ENCODE peak calls at places on chromosomes 7 and 10, in six cellular contexts. J is HFFc6; E is CD8-positive, alpha-beta memory T cell; M is AG09309; R is foreskin keratinocyte; L is midbrain. Z is an unnamed sample.

GRCh38 chr7:143287321-143287934 is 723 bp upstream of the CASP2 start:
- DNase-seq in J (no peak), E (no peak), L (no peak), M (no peak), R (no peak), Z (no peak)

GRCh38 chr10:110460111-110460809 is 37.4 kb upstream of the DUSP5 start:
- DNase-seq in L (no peak), M (no peak), J (no peak), E (peak), R (no peak), Z (no peak)

GRCh38 chr7:41033526-41033925 is 669.4 kb downstream of the INHBA start:
- DNase-seq in L (no peak), M (no peak), R (peak), E (no peak), J (no peak), Z (no peak)

GRCh38 chr7:1555813-1556540 is at the start of gene TMEM184A:
- DNase-seq in L (no peak), E (no peak), J (no peak), R (peak), M (no peak), Z (peak)

GRCh38 chr10:53699684-53700083 is 927.1 kb upstream of the MBL2 start:
- DNase-seq in E (no peak), J (no peak), L (no peak), R (no peak), M (no peak), Z (no peak)

GRCh38 chr10:120887482-120887881 is 36.3 kb downstream of the WDR11 start:
- DNase-seq in L (no peak), M (no peak), R (no peak), E (no peak), J (no peak), Z (no peak)

GRCh38 chr10:132187421-132188138 is 832 bp downstream of the DPYSL4 start:
- DNase-seq in M (no peak), J (no peak), R (no peak), L (no peak), E (no peak), Z (no peak)

GRCh38 chr7:14834456-14834855 is 68.1 kb downstream of the DGKB start:
- DNase-seq in E (no peak), L (no peak), R (peak), M (no peak), J (peak), Z (no peak)

GRCh38 chr7:28686418-28686800 is 271.7 kb downstream of the TRIL start:
- DNase-seq in L (peak), E (no peak), J (peak), M (no peak), R (peak), Z (peak)

GRCh38 chr10:11175823-11176243 is 158.2 kb downstream of the CELF2 start:
- DNase-seq in J (no peak), M (no peak), E (no peak), L (peak), R (no peak), Z (no peak)

GRCh38 chr10:110993024-110993693 is 73.8 kb downstream of the SHOC2 start:
- DNase-seq in J (peak), L (no peak), E (no peak), M (peak), R (peak), Z (peak)

GRCh38 chr7:42790196-42790595 is 121.7 kb downstream of the C7orf25 start:
- DNase-seq in M (no peak), J (no peak), R (peak), E (no peak), L (no peak), Z (no peak)

GRCh38 chr7:20408467-20408826 is 77.7 kb downstream of the ITGB8 start:
- DNase-seq in L (no peak), E (no peak), R (peak), M (peak), J (no peak), Z (peak)

GRCh38 chr10:81704596-81704995 is 170.4 kb upstream of the NRG3 start:
- DNase-seq in L (no peak), M (no peak), E (no peak), R (no peak), J (no peak), Z (no peak)

GRCh38 chr7:152312316-152312715 is 123.5 kb downstream of the KMT2C start:
- DNase-seq in J (no peak), E (no peak), R (peak), L (no peak), M (no peak), Z (no peak)

GRCh38 chr7:134460000-134460399 is 1.1 kb upstream of the AKR1B1 start:
- DNase-seq in J (no peak), E (no peak), R (no peak), L (no peak), M (no peak), Z (no peak)

GRCh38 chr10:68897336-68897741 is 3.8 kb upstream of the DDX50 start:
- DNase-seq in E (no peak), J (peak), M (peak), L (peak), R (peak), Z (peak)

GRCh38 chr10:79273603-79274002 is 73.7 kb upstream of the PPIF start:
- DNase-seq in M (no peak), L (peak), R (no peak), J (no peak), E (no peak), Z (no peak)

GRCh38 chr7:86814980-86815379 is 171.3 kb downstream of the GRM3 start:
- DNase-seq in L (peak), E (no peak), M (no peak), R (peak), J (no peak), Z (peak)

GRCh38 chr10:68992721-68993440 is 4.3 kb downstream of the KIFBP start:
- DNase-seq in R (peak), L (no peak), J (peak), E (no peak), M (peak), Z (peak)

GRCh38 chr7:12403287-12404181 is at the start of gene VWDE:
- DNase-seq in J (no peak), M (no peak), R (peak), L (no peak), E (peak), Z (peak)

GRCh38 chr7:149171894-149172533 is 23.3 kb upstream of the ZNF282 start:
- DNase-seq in R (peak), E (no peak), J (no peak), M (no peak), L (no peak), Z (peak)

GRCh38 chr10:100653957-100654834 is 91.2 kb upstream of the PAX2 start:
- DNase-seq in M (no peak), L (no peak), R (no peak), J (no peak), E (no peak), Z (no peak)

GRCh38 chr7:100585511-100586265 is at the start of gene LRCH4:
- DNase-seq in J (no peak), M (no peak), R (peak), E (peak), L (no peak), Z (peak)

GRCh38 chr7:28316489-28316888 is 95.8 kb upstream of the CREB5 start:
- DNase-seq in J (peak), L (no peak), M (no peak), E (no peak), R (no peak), Z (no peak)

GRCh38 chr7:101626758-101627157 is 2.3 kb downstream of the MYL10 start:
- DNase-seq in L (no peak), J (no peak), M (no peak), R (no peak), E (no peak), Z (no peak)

Z was measured in RWPE1.